ENCODE peak calls at places on chromosomes 1 and 21, in eight cellular contexts. S, W, Q, A, Y, N, J and D are unnamed samples.

GRCh38 chr21:36246080-36246631 is 73.8 kb upstream of the MORC3 start:
- DNase-seq in W (no peak), J (no peak), Y (peak), S (no peak), Q (peak), A (no peak), N (no peak), D (no peak)

GRCh38 chr1:203600782-203601513 is 25.7 kb upstream of the ATP2B4 start:
- DNase-seq in Q (no peak), N (no peak), A (no peak), Y (no peak), W (no peak), S (no peak), J (no peak), D (no peak)

GRCh38 chr1:239739919-239740318 is 351.8 kb upstream of the FMN2 start:
- DNase-seq in A (no peak), W (no peak), S (no peak), J (no peak), Q (no peak), N (no peak), Y (no peak), D (no peak)

GRCh38 chr1:210344706-210345105 is 16.0 kb downstream of the HHAT start:
- DNase-seq in Y (no peak), N (no peak), Q (no peak), S (no peak), W (no peak), J (no peak), A (no peak), D (no peak)

GRCh38 chr21:17548262-17548661 is 35.4 kb downstream of the CXADR start:
- DNase-seq in S (no peak), A (no peak), Y (no peak), J (no peak), W (no peak), N (no peak), Q (no peak), D (no peak)

GRCh38 chr1:156368889-156369684 is at the start of gene RHBG:
- DNase-seq in Q (peak), W (peak), Y (peak), A (peak), S (peak), J (no peak), N (no peak), D (peak)

GRCh38 chr1:54220004-54220811 is 20.2 kb downstream of the MRPL37 start:
- DNase-seq in J (peak), A (no peak), Y (peak), Q (no peak), W (peak), S (no peak), N (no peak), D (peak)

GRCh38 chr1:54705153-54705552 is 10.5 kb upstream of the TTC4 start:
- DNase-seq in J (no peak), A (no peak), Y (no peak), W (no peak), N (no peak), S (peak), Q (no peak), D (no peak)